ENCODE peak calls at places on chromosomes 12 and 14, in four cellular contexts. One of them, this sample, is unnamed.

GRCh38 chr12:127823801-127824200 is 443.2 kb upstream of the TMEM132C start:
- DNase-seq in T-helper 17 cell: no peak
- DNase-seq in neural crest cell: no peak
- DNase-seq in AG04449: no peak
- DNase-seq in this sample: no peak

GRCh38 chr12:15788266-15789214 is 648 bp downstream of the EPS8 start:
- DNase-seq in T-helper 17 cell: no peak
- DNase-seq in neural crest cell: peak
- DNase-seq in AG04449: no peak
- DNase-seq in this sample: peak

GRCh38 chr12:108609535-108610335 is 11.9 kb upstream of the TMEM119 start:
- DNase-seq in T-helper 17 cell: no peak
- DNase-seq in neural crest cell: no peak
- DNase-seq in AG04449: peak
- DNase-seq in this sample: no peak

GRCh38 chr12:24352363-24352762 is 402.9 kb upstream of the SOX5 start:
- DNase-seq in T-helper 17 cell: no peak
- DNase-seq in neural crest cell: no peak
- DNase-seq in AG04449: no peak
- DNase-seq in this sample: no peak

GRCh38 chr14:39666386-39666785 is 234.2 kb upstream of the FBXO33 start:
- DNase-seq in T-helper 17 cell: no peak
- DNase-seq in neural crest cell: no peak
- DNase-seq in AG04449: no peak
- DNase-seq in this sample: no peak

GRCh38 chr12:57832966-57833365 is 13.6 kb downstream of the CTDSP2 start:
- DNase-seq in T-helper 17 cell: no peak
- DNase-seq in neural crest cell: no peak
- DNase-seq in AG04449: no peak
- DNase-seq in this sample: no peak

GRCh38 chr14:26204362-26204953 is 393.4 kb downstream of the NOVA1 start:
- DNase-seq in T-helper 17 cell: no peak
- DNase-seq in neural crest cell: peak
- DNase-seq in AG04449: no peak
- DNase-seq in this sample: no peak

GRCh38 chr14:100609331-100609870 is 22.2 kb upstream of the BEGAIN start:
- DNase-seq in T-helper 17 cell: no peak
- DNase-seq in neural crest cell: no peak
- DNase-seq in AG04449: no peak
- DNase-seq in this sample: no peak

GRCh38 chr12:51631591-51631990 is 40.6 kb downstream of the SCN8A start:
- DNase-seq in T-helper 17 cell: no peak
- DNase-seq in neural crest cell: no peak
- DNase-seq in AG04449: no peak
- DNase-seq in this sample: no peak

GRCh38 chr14:76488551-76488950 is 112.6 kb downstream of the ESRRB start:
- DNase-seq in T-helper 17 cell: no peak
- DNase-seq in neural crest cell: no peak
- DNase-seq in AG04449: no peak
- DNase-seq in this sample: no peak

GRCh38 chr12:42186793-42187192 is 42.1 kb upstream of the GXYLT1 start:
- DNase-seq in T-helper 17 cell: no peak
- DNase-seq in neural crest cell: no peak
- DNase-seq in AG04449: no peak
- DNase-seq in this sample: no peak

GRCh38 chr12:507261-507853 is 47.6 kb downstream of the B4GALNT3 start:
- DNase-seq in T-helper 17 cell: no peak
- DNase-seq in neural crest cell: no peak
- DNase-seq in AG04449: no peak
- DNase-seq in this sample: no peak

GRCh38 chr14:51929156-51929555 is 60.2 kb upstream of the RTRAF start:
- DNase-seq in T-helper 17 cell: no peak
- DNase-seq in neural crest cell: no peak
- DNase-seq in AG04449: peak
- DNase-seq in this sample: no peak

GRCh38 chr14:98177551-98177950 is 1094.4 kb downstream of the BCL11B start:
- DNase-seq in T-helper 17 cell: no peak
- DNase-seq in neural crest cell: no peak
- DNase-seq in AG04449: no peak
- DNase-seq in this sample: no peak

GRCh38 chr14:55316528-55316927 is 45.3 kb downstream of the FBXO34 start:
- DNase-seq in T-helper 17 cell: no peak
- DNase-seq in neural crest cell: no peak
- DNase-seq in AG04449: no peak
- DNase-seq in this sample: peak